ENCODE peak calls at places on chromosomes 13 and 19, in seven cellular contexts. O is mammary epithelial cell, L is mesendoderm, F is cortex of kidney, B is NCI-H2227 treated with DMSO at 0.1 percent for 48 hours, Y is heart left ventricle, P is head of caudate nucleus. K is an unnamed sample.

GRCh38 chr19:1837625-1838105 is 10.6 kb downstream of the REXO1 start:
- DNase-seq in P (no peak), Y (no peak), L (peak), O (no peak), B (no peak), F (no peak), K (no peak)

GRCh38 chr19:52200044-52200443 is 10.2 kb downstream of the PPP2R1A start:
- DNase-seq in B (no peak), F (no peak), O (peak), P (peak), Y (peak), L (no peak), K (peak)

GRCh38 chr19:15846923-15847322 is 31.5 kb upstream of the OR10H1 start:
- DNase-seq in P (no peak), B (no peak), Y (no peak), F (no peak), O (no peak), L (no peak), K (no peak)

GRCh38 chr13:93861818-93862217 is 617.7 kb downstream of the DCT start:
- DNase-seq in Y (no peak), O (peak), B (no peak), P (peak), F (no peak), L (peak), K (peak)

GRCh38 chr13:106530907-106531520 is 4.4 kb downstream of the EFNB2 start:
- DNase-seq in B (no peak), P (no peak), O (no peak), F (no peak), L (peak), Y (no peak), K (no peak)

GRCh38 chr13:113981201-113981605 is 7.3 kb upstream of the C13orf46 start:
- DNase-seq in O (peak), B (no peak), F (no peak), P (no peak), Y (no peak), L (no peak), K (no peak)

GRCh38 chr19:41427647-41428480 is 690 bp upstream of the B3GNT8 start:
- DNase-seq in B (no peak), O (no peak), L (peak), P (no peak), F (no peak), Y (peak), K (no peak)

GRCh38 chr19:52734893-52735661 is at the start of gene ZNF611:
- DNase-seq in F (peak), O (peak), Y (peak), B (peak), P (peak), L (peak), K (peak)

GRCh38 chr19:18603255-18603957 is 3.2 kb downstream of the CRLF1 start:
- DNase-seq in Y (no peak), O (no peak), B (no peak), P (no peak), F (no peak), L (peak), K (no peak)

GRCh38 chr19:53055117-53055516 is 10.6 kb downstream of the ERVV-2 start:
- DNase-seq in F (no peak), O (peak), B (no peak), P (no peak), Y (no peak), L (peak), K (no peak)

GRCh38 chr13:46605089-46605488 is 52.1 kb downstream of the LRCH1 start:
- DNase-seq in L (no peak), O (no peak), P (no peak), F (no peak), B (no peak), Y (peak), K (peak)

GRCh38 chr13:40129467-40129866 is 474.0 kb downstream of the COG6 start:
- DNase-seq in P (no peak), O (no peak), F (no peak), B (no peak), L (no peak), Y (no peak), K (no peak)

GRCh38 chr19:19279062-19279612 is 6.0 kb upstream of the TM6SF2 start:
- DNase-seq in Y (no peak), O (no peak), B (no peak), L (no peak), P (no peak), F (no peak), K (no peak)

GRCh38 chr13:102041544-102041943 is 360.3 kb downstream of the FGF14 start:
- DNase-seq in L (no peak), B (no peak), P (no peak), Y (no peak), F (no peak), O (no peak), K (no peak)

GRCh38 chr13:101346942-101347728 is 69.2 kb downstream of the NALCN start:
- DNase-seq in B (no peak), F (no peak), L (no peak), P (no peak), Y (no peak), O (peak), K (no peak)

GRCh38 chr19:50195224-50195623 is 8.2 kb upstream of the MYH14 start:
- DNase-seq in Y (no peak), B (no peak), F (no peak), L (no peak), P (no peak), O (no peak), K (no peak)

GRCh38 chr19:30878456-30878855 is 470.8 kb downstream of the TSHZ3 start:
- DNase-seq in B (no peak), Y (no peak), P (no peak), L (no peak), O (no peak), F (no peak), K (no peak)

GRCh38 chr19:49436381-49437017 is 4.8 kb downstream of the SLC17A7 start:
- DNase-seq in P (no peak), L (peak), B (no peak), O (no peak), F (no peak), Y (no peak), K (no peak)

GRCh38 chr13:51823861-51824260 is 19.9 kb upstream of the DHRS12 start:
- DNase-seq in P (no peak), F (no peak), O (no peak), B (no peak), L (no peak), Y (no peak), K (no peak)

GRCh38 chr19:45161715-45162463 is 1.1 kb upstream of the NKPD1 start:
- DNase-seq in B (no peak), P (no peak), L (peak), Y (no peak), F (no peak), O (no peak), K (no peak)

GRCh38 chr19:49712397-49712859 is 21.5 kb downstream of the CPT1C start:
- DNase-seq in O (no peak), L (peak), B (no peak), F (no peak), Y (peak), P (no peak), K (peak)

GRCh38 chr19:42349378-42350107 is 24.1 kb downstream of the MEGF8 start:
- DNase-seq in F (no peak), P (no peak), O (no peak), Y (no peak), B (peak), L (no peak), K (no peak)

GRCh38 chr13:102380012-102380411 is 21.8 kb downstream of the FGF14 start:
- DNase-seq in F (no peak), Y (no peak), P (no peak), O (no peak), B (no peak), L (peak), K (no peak)

GRCh38 chr13:33153421-33154381 is 131.9 kb downstream of the STARD13 start:
- DNase-seq in O (no peak), F (no peak), P (no peak), Y (peak), L (no peak), B (no peak), K (peak)

GRCh38 chr13:33494596-33495214 is 209.2 kb upstream of the STARD13 start:
- DNase-seq in P (no peak), B (no peak), L (peak), Y (peak), F (no peak), O (peak), K (peak)

GRCh38 chr19:2547721-2548120 is 71.8 kb downstream of the GADD45B start:
- DNase-seq in P (no peak), F (no peak), B (no peak), O (no peak), L (no peak), Y (no peak), K (no peak)

GRCh38 chr19:6551607-6552450 is 21.0 kb downstream of the TNFSF9 start:
- DNase-seq in Y (no peak), F (no peak), O (no peak), B (no peak), P (peak), L (peak), K (peak)

GRCh38 chr19:49840736-49841249 is 10.2 kb upstream of the PTOV1 start:
- DNase-seq in B (no peak), L (no peak), Y (no peak), O (no peak), P (no peak), F (no peak), K (no peak)

GRCh38 chr19:41915248-41916032 is 12.8 kb downstream of the ERFL start:
- DNase-seq in Y (no peak), F (no peak), P (no peak), B (no peak), L (no peak), O (no peak), K (no peak)